ENCODE peak calls at places on chromosomes 2 and 18, in ten cellular contexts. One of them, this sample, is unnamed.

GRCh38 chr18:77063256-77063655 is 69.3 kb downstream of the MBP start:
- DNase-seq in GM13976: peak; percentile 74
- DNase-seq in astrocyte: peak; percentile 76
- DNase-seq in MCF 10A: peak; percentile 62
- DNase-seq in GM13977: peak; percentile 71
- DNase-seq in fibroblast of the aortic adventitia: peak; percentile 18
- DNase-seq in osteoblast: peak; percentile 27
- DNase-seq in epithelial cell of proximal tubule: no peak
- DNase-seq in astrocyte of the spinal cord: peak; percentile 81
- DNase-seq in type B pancreatic cell: no peak
- DNase-seq in this sample: no peak

GRCh38 chr2:119174216-119174992 is 15.9 kb upstream of the C1QL2 start:
- DNase-seq in GM13976: peak; percentile 75
- DNase-seq in astrocyte: no peak
- DNase-seq in MCF 10A: peak; percentile 55
- DNase-seq in GM13977: peak; percentile 71
- DNase-seq in fibroblast of the aortic adventitia: peak; percentile 25
- DNase-seq in osteoblast: peak; percentile 88
- DNase-seq in epithelial cell of proximal tubule: no peak
- DNase-seq in astrocyte of the spinal cord: no peak
- DNase-seq in type B pancreatic cell: no peak
- DNase-seq in this sample: no peak

GRCh38 chr2:202064206-202064880 is 8.7 kb upstream of the KIAA2012 start:
- DNase-seq in GM13976: no peak
- DNase-seq in astrocyte: peak; percentile 99
- DNase-seq in MCF 10A: peak; percentile 21
- DNase-seq in GM13977: no peak
- DNase-seq in fibroblast of the aortic adventitia: peak; percentile 97
- DNase-seq in osteoblast: peak; percentile 62
- DNase-seq in epithelial cell of proximal tubule: peak; percentile 27
- DNase-seq in astrocyte of the spinal cord: peak; percentile 98
- DNase-seq in type B pancreatic cell: no peak
- DNase-seq in this sample: no peak

GRCh38 chr2:103887625-103888024 is 966.3 kb upstream of the POU3F3 start:
- DNase-seq in GM13976: no peak
- DNase-seq in astrocyte: peak; percentile 26
- DNase-seq in MCF 10A: no peak
- DNase-seq in GM13977: no peak
- DNase-seq in fibroblast of the aortic adventitia: no peak
- DNase-seq in osteoblast: no peak
- DNase-seq in epithelial cell of proximal tubule: no peak
- DNase-seq in astrocyte of the spinal cord: no peak
- DNase-seq in type B pancreatic cell: no peak
- DNase-seq in this sample: no peak

GRCh38 chr18:3094355-3094684 is 81.4 kb upstream of the LPIN2 start:
- DNase-seq in GM13976: no peak
- DNase-seq in astrocyte: no peak
- DNase-seq in MCF 10A: no peak
- DNase-seq in GM13977: no peak
- DNase-seq in fibroblast of the aortic adventitia: no peak
- DNase-seq in osteoblast: no peak
- DNase-seq in epithelial cell of proximal tubule: no peak
- DNase-seq in astrocyte of the spinal cord: no peak
- DNase-seq in type B pancreatic cell: no peak
- DNase-seq in this sample: no peak

GRCh38 chr2:215870088-215870490 is 143.3 kb downstream of the MREG start:
- DNase-seq in GM13976: no peak
- DNase-seq in astrocyte: peak; percentile 63
- DNase-seq in MCF 10A: peak; percentile 81
- DNase-seq in GM13977: no peak
- DNase-seq in fibroblast of the aortic adventitia: peak; percentile 95
- DNase-seq in osteoblast: no peak
- DNase-seq in epithelial cell of proximal tubule: peak; percentile 26
- DNase-seq in astrocyte of the spinal cord: peak; percentile 69
- DNase-seq in type B pancreatic cell: no peak
- DNase-seq in this sample: no peak

GRCh38 chr2:137969418-137969765 is 5.1 kb downstream of the HNMT start:
- DNase-seq in GM13976: no peak
- DNase-seq in astrocyte: peak; percentile 98
- DNase-seq in MCF 10A: peak; percentile 92
- DNase-seq in GM13977: no peak
- DNase-seq in fibroblast of the aortic adventitia: peak; percentile 98
- DNase-seq in osteoblast: peak; percentile 92
- DNase-seq in epithelial cell of proximal tubule: no peak
- DNase-seq in astrocyte of the spinal cord: peak; percentile 91
- DNase-seq in type B pancreatic cell: no peak
- DNase-seq in this sample: peak; percentile 70

GRCh38 chr2:42754021-42754775 is 9.7 kb downstream of the OXER1 start:
- DNase-seq in GM13976: peak; percentile 59
- DNase-seq in astrocyte: peak; percentile 26
- DNase-seq in MCF 10A: no peak
- DNase-seq in GM13977: peak; percentile 53
- DNase-seq in fibroblast of the aortic adventitia: peak; percentile 36
- DNase-seq in osteoblast: peak; percentile 82
- DNase-seq in epithelial cell of proximal tubule: no peak
- DNase-seq in astrocyte of the spinal cord: no peak
- DNase-seq in type B pancreatic cell: no peak
- DNase-seq in this sample: no peak

GRCh38 chr2:101775636-101776035 is 78.1 kb downstream of the MAP4K4 start:
- DNase-seq in GM13976: no peak
- DNase-seq in astrocyte: no peak
- DNase-seq in MCF 10A: no peak
- DNase-seq in GM13977: no peak
- DNase-seq in fibroblast of the aortic adventitia: no peak
- DNase-seq in osteoblast: no peak
- DNase-seq in epithelial cell of proximal tubule: no peak
- DNase-seq in astrocyte of the spinal cord: no peak
- DNase-seq in type B pancreatic cell: no peak
- DNase-seq in this sample: no peak
- TF ChIP-seq CTCF in GM13976: no peak
- TF ChIP-seq CTCF in astrocyte: no peak
- TF ChIP-seq CTCF in MCF 10A: no peak
- TF ChIP-seq CTCF in GM13977: no peak
- TF ChIP-seq CTCF in fibroblast of the aortic adventitia: no peak
- TF ChIP-seq CTCF in osteoblast: no peak
- TF ChIP-seq CTCF in epithelial cell of proximal tubule: no peak
- TF ChIP-seq CTCF in astrocyte of the spinal cord: no peak
- TF ChIP-seq CTCF in type B pancreatic cell: no peak
- TF ChIP-seq CTCF in this sample: no peak

GRCh38 chr2:126531029-126531428 is 124.9 kb upstream of the GYPC start:
- DNase-seq in GM13976: no peak
- DNase-seq in astrocyte: no peak
- DNase-seq in MCF 10A: no peak
- DNase-seq in GM13977: no peak
- DNase-seq in fibroblast of the aortic adventitia: no peak
- DNase-seq in osteoblast: no peak
- DNase-seq in epithelial cell of proximal tubule: no peak
- DNase-seq in astrocyte of the spinal cord: no peak
- DNase-seq in type B pancreatic cell: no peak
- DNase-seq in this sample: no peak

DNA sequence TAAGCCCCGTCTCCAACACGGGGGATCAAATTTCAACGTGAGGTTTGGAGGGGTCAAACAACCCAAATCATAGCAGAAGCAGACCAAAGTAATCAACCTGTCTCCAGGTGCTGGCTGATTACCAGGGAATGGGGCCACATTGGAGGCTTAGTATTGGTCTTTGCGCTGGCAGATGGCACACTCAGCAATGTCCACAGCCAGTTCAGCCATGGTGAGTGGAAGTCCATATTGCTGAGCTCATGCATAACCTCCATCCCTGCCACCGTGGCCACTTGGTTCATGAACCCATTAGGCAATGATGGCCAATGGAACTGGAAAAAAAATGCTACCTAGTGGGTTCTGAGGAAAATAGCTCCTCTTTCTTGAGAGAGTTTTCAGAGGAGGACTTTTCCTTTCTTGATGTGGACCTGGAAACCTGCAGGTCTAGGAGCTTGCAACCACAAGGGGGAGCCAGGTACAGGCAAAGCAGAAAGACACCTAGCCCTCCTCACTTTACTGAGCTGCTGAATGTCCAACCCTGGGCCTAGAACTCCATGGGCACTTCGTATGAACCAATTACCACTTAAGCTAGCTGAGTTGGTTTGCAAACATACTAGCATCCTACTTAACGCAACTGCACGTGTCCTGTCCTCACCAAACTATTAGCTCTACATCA is 128.0 kb upstream of the GYPC start:
- DNase-seq in GM13976: peak; percentile 45
- DNase-seq in astrocyte: peak; percentile 1
- DNase-seq in MCF 10A: peak; percentile 57
- DNase-seq in GM13977: peak; percentile 55
- DNase-seq in fibroblast of the aortic adventitia: peak; percentile 55
- DNase-seq in osteoblast: no peak
- DNase-seq in epithelial cell of proximal tubule: no peak
- DNase-seq in astrocyte of the spinal cord: peak; percentile 38
- DNase-seq in type B pancreatic cell: no peak
- DNase-seq in this sample: peak; percentile 81
- TF ChIP-seq CTCF in GM13976: peak; percentile 51
- TF ChIP-seq CTCF in astrocyte: peak; percentile 31
- TF ChIP-seq CTCF in MCF 10A: peak; percentile 12
- TF ChIP-seq CTCF in GM13977: peak; percentile 72
- TF ChIP-seq CTCF in fibroblast of the aortic adventitia: peak; percentile 59
- TF ChIP-seq CTCF in osteoblast: peak; percentile 40
- TF ChIP-seq CTCF in epithelial cell of proximal tubule: peak; percentile 67
- TF ChIP-seq CTCF in astrocyte of the spinal cord: peak; percentile 52
- TF ChIP-seq CTCF in type B pancreatic cell: peak; percentile 69
- TF ChIP-seq CTCF in this sample: peak; percentile 60

GRCh38 chr2:3613524-3613905 is 18.6 kb downstream of the COLEC11 start:
- DNase-seq in GM13976: no peak
- DNase-seq in astrocyte: no peak
- DNase-seq in MCF 10A: no peak
- DNase-seq in GM13977: no peak
- DNase-seq in fibroblast of the aortic adventitia: no peak
- DNase-seq in osteoblast: peak; percentile 25
- DNase-seq in epithelial cell of proximal tubule: no peak
- DNase-seq in astrocyte of the spinal cord: no peak
- DNase-seq in type B pancreatic cell: peak; percentile 45
- DNase-seq in this sample: peak; percentile 50

GRCh38 chr2:3610415-3610814 is 15.5 kb downstream of the COLEC11 start:
- DNase-seq in GM13976: no peak
- DNase-seq in astrocyte: no peak
- DNase-seq in MCF 10A: no peak
- DNase-seq in GM13977: no peak
- DNase-seq in fibroblast of the aortic adventitia: no peak
- DNase-seq in osteoblast: no peak
- DNase-seq in epithelial cell of proximal tubule: no peak
- DNase-seq in astrocyte of the spinal cord: no peak
- DNase-seq in type B pancreatic cell: no peak
- DNase-seq in this sample: peak; percentile 49

GRCh38 chr2:3611136-3611535 is 16.2 kb downstream of the COLEC11 start:
- DNase-seq in GM13976: no peak
- DNase-seq in astrocyte: no peak
- DNase-seq in MCF 10A: no peak
- DNase-seq in GM13977: no peak
- DNase-seq in fibroblast of the aortic adventitia: no peak
- DNase-seq in osteoblast: no peak
- DNase-seq in epithelial cell of proximal tubule: no peak
- DNase-seq in astrocyte of the spinal cord: no peak
- DNase-seq in type B pancreatic cell: no peak
- DNase-seq in this sample: peak; percentile 33

GRCh38 chr2:3611611-3612010 is 16.7 kb downstream of the COLEC11 start:
- DNase-seq in GM13976: no peak
- DNase-seq in astrocyte: no peak
- DNase-seq in MCF 10A: no peak
- DNase-seq in GM13977: no peak
- DNase-seq in fibroblast of the aortic adventitia: no peak
- DNase-seq in osteoblast: no peak
- DNase-seq in epithelial cell of proximal tubule: no peak
- DNase-seq in astrocyte of the spinal cord: no peak
- DNase-seq in type B pancreatic cell: no peak
- DNase-seq in this sample: no peak

DNA sequence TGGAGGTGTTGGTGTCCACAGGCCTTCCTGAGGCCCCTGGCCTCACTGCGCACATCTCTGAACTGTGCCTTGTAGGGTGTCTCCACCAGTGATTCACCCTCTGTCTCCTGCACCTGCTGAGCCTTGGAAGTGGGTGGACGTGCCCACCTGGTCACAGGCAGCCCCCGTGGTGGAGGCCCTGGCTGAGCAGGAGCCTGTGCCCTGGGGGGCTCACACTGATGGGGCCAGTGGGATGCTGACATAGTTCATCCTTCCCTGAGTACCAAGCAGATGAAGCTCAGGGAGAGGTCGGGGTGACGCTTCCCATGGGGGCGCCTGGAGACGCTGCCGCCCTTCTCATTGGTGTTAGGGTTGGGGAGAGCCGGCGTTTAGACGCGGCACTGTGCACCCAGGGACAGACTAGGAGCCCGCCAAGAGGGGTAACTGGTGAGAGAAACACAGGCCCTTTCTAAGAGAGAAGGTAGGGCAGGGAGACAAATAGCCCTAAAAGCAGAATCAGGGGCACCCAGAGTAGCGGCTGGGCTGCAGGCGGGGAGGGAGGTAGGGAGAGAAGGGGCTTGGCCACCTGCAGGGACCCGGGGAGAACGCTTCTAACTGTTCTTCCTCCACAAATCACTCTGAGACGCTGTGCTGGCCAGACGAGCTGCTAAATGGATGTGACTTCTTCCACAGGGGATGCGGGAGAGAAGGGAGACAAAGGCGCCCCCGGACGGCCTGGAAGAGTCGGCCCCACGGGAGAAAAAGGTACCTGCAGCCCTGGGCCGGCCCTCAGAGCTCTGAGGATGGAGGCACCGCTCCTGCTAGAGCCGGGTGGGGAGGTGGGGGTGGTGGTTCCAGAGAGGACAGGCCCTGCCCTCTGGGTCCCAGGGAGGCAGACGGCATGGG is 18.0 kb downstream of the COLEC11 start:
- DNase-seq in GM13976: no peak
- DNase-seq in astrocyte: no peak
- DNase-seq in MCF 10A: no peak
- DNase-seq in GM13977: no peak
- DNase-seq in fibroblast of the aortic adventitia: no peak
- DNase-seq in osteoblast: peak; percentile 68
- DNase-seq in epithelial cell of proximal tubule: no peak
- DNase-seq in astrocyte of the spinal cord: no peak
- DNase-seq in type B pancreatic cell: peak; percentile 67
- DNase-seq in this sample: peak; percentile 55
- TF ChIP-seq CTCF in GM13976: no peak
- TF ChIP-seq CTCF in astrocyte: no peak
- TF ChIP-seq CTCF in MCF 10A: no peak
- TF ChIP-seq CTCF in GM13977: no peak
- TF ChIP-seq CTCF in fibroblast of the aortic adventitia: no peak
- TF ChIP-seq CTCF in osteoblast: no peak
- TF ChIP-seq CTCF in epithelial cell of proximal tubule: no peak
- TF ChIP-seq CTCF in astrocyte of the spinal cord: no peak
- TF ChIP-seq CTCF in type B pancreatic cell: no peak
- TF ChIP-seq CTCF in this sample: no peak

GRCh38 chr2:219003267-219003634 is 10.0 kb upstream of the CRYBA2 start:
- DNase-seq in GM13976: no peak
- DNase-seq in astrocyte: no peak
- DNase-seq in MCF 10A: no peak
- DNase-seq in GM13977: no peak
- DNase-seq in fibroblast of the aortic adventitia: no peak
- DNase-seq in osteoblast: peak; percentile 92
- DNase-seq in epithelial cell of proximal tubule: no peak
- DNase-seq in astrocyte of the spinal cord: no peak
- DNase-seq in type B pancreatic cell: no peak
- DNase-seq in this sample: no peak

GRCh38 chr2:219001577-219002394 is 8.6 kb upstream of the CRYBA2 start:
- DNase-seq in GM13976: peak; percentile 70
- DNase-seq in astrocyte: no peak
- DNase-seq in MCF 10A: peak; percentile 86
- DNase-seq in GM13977: peak; percentile 70
- DNase-seq in fibroblast of the aortic adventitia: no peak
- DNase-seq in osteoblast: peak; percentile 89
- DNase-seq in epithelial cell of proximal tubule: no peak
- DNase-seq in astrocyte of the spinal cord: no peak
- DNase-seq in type B pancreatic cell: peak; percentile 72
- DNase-seq in this sample: no peak

GRCh38 chr2:219003979-219004378 is 10.8 kb upstream of the CRYBA2 start:
- DNase-seq in GM13976: no peak
- DNase-seq in astrocyte: no peak
- DNase-seq in MCF 10A: no peak
- DNase-seq in GM13977: no peak
- DNase-seq in fibroblast of the aortic adventitia: no peak
- DNase-seq in osteoblast: peak; percentile 56
- DNase-seq in epithelial cell of proximal tubule: no peak
- DNase-seq in astrocyte of the spinal cord: no peak
- DNase-seq in type B pancreatic cell: no peak
- DNase-seq in this sample: no peak

GRCh38 chr2:219001100-219001576 is 7.9 kb upstream of the CRYBA2 start:
- DNase-seq in GM13976: no peak
- DNase-seq in astrocyte: no peak
- DNase-seq in MCF 10A: no peak
- DNase-seq in GM13977: no peak
- DNase-seq in fibroblast of the aortic adventitia: no peak
- DNase-seq in osteoblast: peak; percentile 85
- DNase-seq in epithelial cell of proximal tubule: no peak
- DNase-seq in astrocyte of the spinal cord: no peak
- DNase-seq in type B pancreatic cell: peak; percentile 70
- DNase-seq in this sample: no peak

GRCh38 chr2:219002395-219003266 is 9.4 kb upstream of the CRYBA2 start:
- DNase-seq in GM13976: peak; percentile 78
- DNase-seq in astrocyte: no peak
- DNase-seq in MCF 10A: peak; percentile 33
- DNase-seq in GM13977: no peak
- DNase-seq in fibroblast of the aortic adventitia: no peak
- DNase-seq in osteoblast: peak; percentile 91
- DNase-seq in epithelial cell of proximal tubule: no peak
- DNase-seq in astrocyte of the spinal cord: no peak
- DNase-seq in type B pancreatic cell: peak; percentile 79
- DNase-seq in this sample: no peak
- TF ChIP-seq CTCF in GM13976: peak; percentile 68
- TF ChIP-seq CTCF in astrocyte: no peak
- TF ChIP-seq CTCF in MCF 10A: peak; percentile 53
- TF ChIP-seq CTCF in GM13977: peak; percentile 67
- TF ChIP-seq CTCF in fibroblast of the aortic adventitia: peak; percentile 37
- TF ChIP-seq CTCF in osteoblast: peak; percentile 24
- TF ChIP-seq CTCF in epithelial cell of proximal tubule: peak; percentile 57
- TF ChIP-seq CTCF in astrocyte of the spinal cord: peak; percentile 34
- TF ChIP-seq CTCF in type B pancreatic cell: peak; percentile 66
- TF ChIP-seq CTCF in this sample: peak; percentile 18